ENCODE peak calls at places on chromosomes 2 and 18, in nine cellular contexts. One of them, this sample, is unnamed. For H3K27me3, the result is how much of the 10 kb centered on the place peaks cover.

GRCh38 chr2:159521272-159521671 is 95.1 kb downstream of the BAZ2B start:
- DNase-seq in IMR-90: no peak
- DNase-seq in suprapubic skin: no peak
- DNase-seq in bronchial epithelial cell: no peak
- DNase-seq in brain microvascular endothelial cell: no peak
- DNase-seq in psoas muscle: no peak
- DNase-seq in ovary: no peak
- DNase-seq in SK-N-SH: no peak
- DNase-seq in thyroid gland: no peak
- DNase-seq in this sample: no peak

GRCh38 chr2:119126650-119127049 is 31.9 kb downstream of the C1QL2 start:
- DNase-seq in IMR-90: no peak
- DNase-seq in suprapubic skin: no peak
- DNase-seq in bronchial epithelial cell: peak
- DNase-seq in brain microvascular endothelial cell: no peak
- DNase-seq in psoas muscle: peak
- DNase-seq in ovary: no peak
- DNase-seq in SK-N-SH: peak
- DNase-seq in thyroid gland: no peak
- DNase-seq in this sample: peak

GRCh38 chr2:203782262-203782976 is 76.0 kb downstream of the CD28 start:
- DNase-seq in IMR-90: peak
- DNase-seq in suprapubic skin: no peak
- DNase-seq in bronchial epithelial cell: peak
- DNase-seq in brain microvascular endothelial cell: peak
- DNase-seq in psoas muscle: no peak
- DNase-seq in ovary: no peak
- DNase-seq in SK-N-SH: peak
- DNase-seq in thyroid gland: peak
- DNase-seq in this sample: peak

GRCh38 chr2:27869763-27870162 is 20.4 kb downstream of the RBKS start:
- DNase-seq in IMR-90: no peak
- DNase-seq in suprapubic skin: no peak
- DNase-seq in bronchial epithelial cell: no peak
- DNase-seq in brain microvascular endothelial cell: no peak
- DNase-seq in psoas muscle: no peak
- DNase-seq in ovary: no peak
- DNase-seq in SK-N-SH: no peak
- DNase-seq in thyroid gland: no peak
- DNase-seq in this sample: no peak

GRCh38 chr2:73614105-73614504 is 28.1 kb downstream of the NAT8 start:
- DNase-seq in IMR-90: no peak
- DNase-seq in suprapubic skin: no peak
- DNase-seq in bronchial epithelial cell: no peak
- DNase-seq in brain microvascular endothelial cell: no peak
- DNase-seq in psoas muscle: no peak
- DNase-seq in ovary: no peak
- DNase-seq in SK-N-SH: no peak
- DNase-seq in thyroid gland: no peak
- DNase-seq in this sample: no peak

GRCh38 chr2:215107229-215108056 is 31.0 kb downstream of the ABCA12 start:
- DNase-seq in IMR-90: no peak
- DNase-seq in suprapubic skin: no peak
- DNase-seq in bronchial epithelial cell: peak
- DNase-seq in brain microvascular endothelial cell: no peak
- DNase-seq in psoas muscle: no peak
- DNase-seq in ovary: no peak
- DNase-seq in SK-N-SH: no peak
- DNase-seq in thyroid gland: no peak
- DNase-seq in this sample: no peak

GRCh38 chr2:10862330-10862729 is 49.4 kb upstream of the KCNF1 start:
- DNase-seq in IMR-90: no peak
- DNase-seq in suprapubic skin: no peak
- DNase-seq in bronchial epithelial cell: no peak
- DNase-seq in brain microvascular endothelial cell: no peak
- DNase-seq in psoas muscle: no peak
- DNase-seq in ovary: no peak
- DNase-seq in SK-N-SH: no peak
- DNase-seq in thyroid gland: no peak
- DNase-seq in this sample: no peak

GRCh38 chr2:223896751-223897320 is 48.3 kb downstream of the WDFY1 start:
- DNase-seq in IMR-90: peak
- DNase-seq in suprapubic skin: no peak
- DNase-seq in bronchial epithelial cell: no peak
- DNase-seq in brain microvascular endothelial cell: peak
- DNase-seq in psoas muscle: no peak
- DNase-seq in ovary: no peak
- DNase-seq in SK-N-SH: no peak
- DNase-seq in thyroid gland: no peak
- DNase-seq in this sample: no peak

GRCh38 chr18:22066083-22066485 is 103.3 kb upstream of the GATA6 start:
- DNase-seq in IMR-90: no peak
- DNase-seq in suprapubic skin: no peak
- DNase-seq in bronchial epithelial cell: no peak
- DNase-seq in brain microvascular endothelial cell: no peak
- DNase-seq in psoas muscle: no peak
- DNase-seq in ovary: no peak
- DNase-seq in SK-N-SH: no peak
- DNase-seq in thyroid gland: no peak
- DNase-seq in this sample: no peak

GRCh38 chr2:106127282-106127771 is 66.8 kb downstream of the UXS1 start:
- DNase-seq in IMR-90: peak
- DNase-seq in suprapubic skin: no peak
- DNase-seq in bronchial epithelial cell: no peak
- DNase-seq in brain microvascular endothelial cell: no peak
- DNase-seq in psoas muscle: no peak
- DNase-seq in ovary: no peak
- DNase-seq in SK-N-SH: no peak
- DNase-seq in thyroid gland: no peak
- DNase-seq in this sample: no peak

GRCh38 chr18:55781481-55781957 is 193.5 kb upstream of the TCF4 start:
- DNase-seq in IMR-90: peak
- DNase-seq in suprapubic skin: no peak
- DNase-seq in bronchial epithelial cell: peak
- DNase-seq in brain microvascular endothelial cell: peak
- DNase-seq in psoas muscle: peak
- DNase-seq in ovary: peak
- DNase-seq in SK-N-SH: peak
- DNase-seq in thyroid gland: peak
- DNase-seq in this sample: peak

GRCh38 chr18:48459016-48459415 is 49.8 kb upstream of the ZBTB7C start:
- DNase-seq in IMR-90: no peak
- DNase-seq in suprapubic skin: no peak
- DNase-seq in bronchial epithelial cell: peak
- DNase-seq in brain microvascular endothelial cell: no peak
- DNase-seq in psoas muscle: no peak
- DNase-seq in ovary: no peak
- DNase-seq in SK-N-SH: no peak
- DNase-seq in thyroid gland: no peak
- DNase-seq in this sample: no peak

GRCh38 chr2:190443778-190444481 is 35.8 kb downstream of the MFSD6 start:
- DNase-seq in IMR-90: peak
- DNase-seq in suprapubic skin: no peak
- DNase-seq in bronchial epithelial cell: no peak
- DNase-seq in brain microvascular endothelial cell: no peak
- DNase-seq in psoas muscle: no peak
- DNase-seq in ovary: no peak
- DNase-seq in SK-N-SH: peak
- DNase-seq in thyroid gland: peak
- DNase-seq in this sample: peak

GRCh38 chr18:78138993-78139496 is 840.6 kb upstream of the SALL3 start:
- DNase-seq in IMR-90: no peak
- DNase-seq in suprapubic skin: no peak
- DNase-seq in bronchial epithelial cell: no peak
- DNase-seq in brain microvascular endothelial cell: no peak
- DNase-seq in psoas muscle: no peak
- DNase-seq in ovary: no peak
- DNase-seq in SK-N-SH: no peak
- DNase-seq in thyroid gland: no peak
- DNase-seq in this sample: no peak

GRCh38 chr18:59514193-59514592 is 155.1 kb upstream of the LMAN1 start:
- DNase-seq in IMR-90: peak
- DNase-seq in suprapubic skin: peak
- DNase-seq in bronchial epithelial cell: no peak
- DNase-seq in brain microvascular endothelial cell: peak
- DNase-seq in psoas muscle: peak
- DNase-seq in ovary: peak
- DNase-seq in SK-N-SH: no peak
- DNase-seq in thyroid gland: peak
- DNase-seq in this sample: peak

GRCh38 chr18:59516356-59517155 is 157.5 kb upstream of the LMAN1 start:
- DNase-seq in IMR-90: peak
- DNase-seq in suprapubic skin: no peak
- DNase-seq in bronchial epithelial cell: peak
- DNase-seq in brain microvascular endothelial cell: peak
- DNase-seq in psoas muscle: no peak
- DNase-seq in ovary: peak
- DNase-seq in SK-N-SH: peak
- DNase-seq in thyroid gland: peak
- DNase-seq in this sample: peak

GRCh38 chr18:59512025-59512710 is 153.1 kb upstream of the LMAN1 start:
- DNase-seq in IMR-90: no peak
- DNase-seq in suprapubic skin: no peak
- DNase-seq in bronchial epithelial cell: no peak
- DNase-seq in brain microvascular endothelial cell: no peak
- DNase-seq in psoas muscle: no peak
- DNase-seq in ovary: no peak
- DNase-seq in SK-N-SH: no peak
- DNase-seq in thyroid gland: no peak
- DNase-seq in this sample: peak

GRCh38 chr18:59517446-59518171 is 158.5 kb upstream of the LMAN1 start:
- DNase-seq in IMR-90: peak
- DNase-seq in suprapubic skin: no peak
- DNase-seq in bronchial epithelial cell: no peak
- DNase-seq in brain microvascular endothelial cell: no peak
- DNase-seq in psoas muscle: no peak
- DNase-seq in ovary: no peak
- DNase-seq in SK-N-SH: peak
- DNase-seq in thyroid gland: no peak
- DNase-seq in this sample: no peak

GRCh38 chr18:59515147-59515546 is 156.1 kb upstream of the LMAN1 start:
- DNase-seq in IMR-90: no peak
- DNase-seq in suprapubic skin: no peak
- DNase-seq in bronchial epithelial cell: no peak
- DNase-seq in brain microvascular endothelial cell: no peak
- DNase-seq in psoas muscle: no peak
- DNase-seq in ovary: no peak
- DNase-seq in SK-N-SH: no peak
- DNase-seq in thyroid gland: no peak
- DNase-seq in this sample: no peak
- H3K27me3 ChIP-seq in IMR-90: under half
- H3K27me3 ChIP-seq in suprapubic skin: under half
- H3K27me3 ChIP-seq in bronchial epithelial cell: under half
- H3K27me3 ChIP-seq in brain microvascular endothelial cell: under half
- H3K27me3 ChIP-seq in psoas muscle: under half
- H3K27me3 ChIP-seq in ovary: under half
- H3K27me3 ChIP-seq in SK-N-SH: under half
- H3K27me3 ChIP-seq in thyroid gland: under half
- H3K27me3 ChIP-seq in this sample: under half

DNA sequence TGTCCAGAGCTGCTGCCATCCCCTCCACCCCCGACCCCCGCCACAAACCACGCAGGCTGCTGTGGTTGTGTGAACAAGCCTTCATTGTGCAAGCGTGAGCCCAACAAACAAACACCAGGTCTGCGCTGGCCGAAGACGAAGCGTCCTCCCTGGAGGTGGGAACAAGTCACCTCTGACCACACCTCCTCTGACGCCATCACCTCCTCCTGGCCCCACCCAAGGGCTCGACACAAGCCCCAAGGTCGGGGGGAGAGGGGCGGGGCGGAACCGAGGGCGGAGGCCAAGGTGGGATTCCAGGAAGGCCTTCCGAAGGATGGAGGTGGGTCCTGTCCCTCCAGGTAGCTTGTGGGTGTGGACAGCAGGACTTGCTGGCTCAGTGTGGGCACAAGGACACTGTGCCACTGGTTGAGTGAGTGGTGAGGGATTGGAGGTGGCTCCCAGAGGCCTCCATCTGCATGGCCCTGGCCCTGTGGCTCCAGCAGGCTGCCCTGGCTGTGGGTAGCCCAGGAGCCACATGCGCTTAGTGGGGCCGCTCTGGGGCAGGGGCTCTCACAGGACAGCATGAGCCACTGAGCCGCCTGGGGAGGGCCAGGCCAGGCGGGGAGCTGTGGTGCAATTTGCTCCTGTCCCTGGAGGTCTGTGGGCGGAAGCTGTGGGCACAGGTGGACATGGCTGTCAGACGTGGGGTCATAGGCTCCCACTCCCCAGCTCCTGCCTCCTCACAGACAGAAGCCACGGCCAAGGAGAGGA is 7.4 kb upstream of the GPR17 start:
- DNase-seq in IMR-90: no peak
- DNase-seq in suprapubic skin: no peak
- DNase-seq in bronchial epithelial cell: peak
- DNase-seq in brain microvascular endothelial cell: no peak
- DNase-seq in psoas muscle: peak
- DNase-seq in ovary: no peak
- DNase-seq in SK-N-SH: no peak
- DNase-seq in thyroid gland: no peak
- DNase-seq in this sample: no peak
- H3K4me3 ChIP-seq in IMR-90: no peak
- H3K4me3 ChIP-seq in suprapubic skin: no peak
- H3K4me3 ChIP-seq in bronchial epithelial cell: no peak
- H3K4me3 ChIP-seq in brain microvascular endothelial cell: no peak
- H3K4me3 ChIP-seq in psoas muscle: no peak
- H3K4me3 ChIP-seq in ovary: no peak
- H3K4me3 ChIP-seq in SK-N-SH: no peak
- H3K4me3 ChIP-seq in thyroid gland: no peak
- H3K4me3 ChIP-seq in this sample: no peak

GRCh38 chr18:11747731-11748130 is 58.7 kb downstream of the GNAL start:
- DNase-seq in IMR-90: no peak
- DNase-seq in suprapubic skin: no peak
- DNase-seq in bronchial epithelial cell: no peak
- DNase-seq in brain microvascular endothelial cell: no peak
- DNase-seq in psoas muscle: no peak
- DNase-seq in ovary: no peak
- DNase-seq in SK-N-SH: peak
- DNase-seq in thyroid gland: no peak
- DNase-seq in this sample: no peak
- H3K27me3 ChIP-seq in IMR-90: half or more
- H3K27me3 ChIP-seq in suprapubic skin: under half
- H3K27me3 ChIP-seq in bronchial epithelial cell: under half
- H3K27me3 ChIP-seq in brain microvascular endothelial cell: under half
- H3K27me3 ChIP-seq in psoas muscle: under half
- H3K27me3 ChIP-seq in ovary: under half
- H3K27me3 ChIP-seq in SK-N-SH: half or more
- H3K27me3 ChIP-seq in thyroid gland: under half
- H3K27me3 ChIP-seq in this sample: under half

DNA sequence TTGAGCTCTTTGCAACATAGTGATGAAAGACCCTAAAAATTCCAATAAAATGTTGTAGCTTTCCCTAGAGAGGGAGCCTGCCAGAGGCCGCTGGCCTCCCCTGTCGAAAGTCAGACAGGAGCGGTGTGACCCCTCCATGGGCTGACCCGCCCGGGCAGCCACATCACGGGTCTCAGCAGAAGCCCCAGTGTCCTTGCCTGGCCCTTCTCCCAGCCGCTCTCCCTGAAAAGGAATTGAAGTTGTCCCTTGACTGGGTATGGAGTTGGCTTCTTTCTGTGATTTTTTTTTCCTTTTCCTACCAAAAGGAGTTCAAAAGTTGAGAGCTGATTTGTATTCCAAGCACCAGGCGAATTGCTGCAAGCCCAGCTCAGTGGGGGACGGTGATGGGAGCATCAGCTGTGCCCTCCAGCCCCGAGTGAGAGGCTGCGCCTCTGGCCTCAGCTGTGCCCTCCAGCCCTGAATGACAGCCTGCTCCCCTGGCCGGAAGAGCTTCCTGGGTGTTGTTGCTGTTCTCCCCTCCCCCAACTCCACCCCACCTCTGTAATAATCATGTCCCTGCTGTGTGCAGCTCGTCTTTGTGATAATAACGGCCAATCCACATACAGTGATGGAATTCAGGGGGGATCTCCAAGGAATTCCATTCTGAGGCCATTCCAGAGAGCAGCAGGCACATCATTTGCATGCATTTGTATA is 501.1 kb downstream of the EIPR1 start:
- DNase-seq in IMR-90: no peak
- DNase-seq in suprapubic skin: no peak
- DNase-seq in bronchial epithelial cell: no peak
- DNase-seq in brain microvascular endothelial cell: no peak
- DNase-seq in psoas muscle: no peak
- DNase-seq in ovary: no peak
- DNase-seq in SK-N-SH: no peak
- DNase-seq in thyroid gland: no peak
- DNase-seq in this sample: no peak
- H3K4me3 ChIP-seq in IMR-90: no peak
- H3K4me3 ChIP-seq in suprapubic skin: no peak
- H3K4me3 ChIP-seq in bronchial epithelial cell: no peak
- H3K4me3 ChIP-seq in brain microvascular endothelial cell: no peak
- H3K4me3 ChIP-seq in psoas muscle: no peak
- H3K4me3 ChIP-seq in ovary: no peak
- H3K4me3 ChIP-seq in SK-N-SH: no peak
- H3K4me3 ChIP-seq in thyroid gland: no peak
- H3K4me3 ChIP-seq in this sample: no peak